ENCODE peak calls at places on chromosomes 12 and 14, in five cellular contexts. One of them, this sample, is unnamed.

GRCh38 chr12:47773858-47774580 is 981 bp downstream of the SLC48A1 start:
- DNase-seq in activated CD8-positive, alpha-beta memory T cell treated with anti-CD3 and anti-CD28 coated beads for 24 hours: no peak
- DNase-seq in uterus: no peak
- DNase-seq in endothelial cell: no peak
- DNase-seq in myocyte: no peak
- DNase-seq in this sample: no peak

GRCh38 chr12:108729612-108730336 is 1.5 kb downstream of the CORO1C start:
- DNase-seq in activated CD8-positive, alpha-beta memory T cell treated with anti-CD3 and anti-CD28 coated beads for 24 hours: no peak
- DNase-seq in uterus: no peak
- DNase-seq in endothelial cell: no peak
- DNase-seq in myocyte: peak
- DNase-seq in this sample: peak

GRCh38 chr14:75185251-75186040 is 9.0 kb upstream of the TMED10 start:
- DNase-seq in activated CD8-positive, alpha-beta memory T cell treated with anti-CD3 and anti-CD28 coated beads for 24 hours: no peak
- DNase-seq in uterus: no peak
- DNase-seq in endothelial cell: no peak
- DNase-seq in myocyte: no peak
- DNase-seq in this sample: no peak

GRCh38 chr14:101476258-101476930 is 84.9 kb upstream of the DIO3 start:
- DNase-seq in activated CD8-positive, alpha-beta memory T cell treated with anti-CD3 and anti-CD28 coated beads for 24 hours: no peak
- DNase-seq in uterus: no peak
- DNase-seq in endothelial cell: no peak
- DNase-seq in myocyte: no peak
- DNase-seq in this sample: peak

GRCh38 chr14:49997991-49998390 is 105.1 kb downstream of the ARF6 start:
- DNase-seq in activated CD8-positive, alpha-beta memory T cell treated with anti-CD3 and anti-CD28 coated beads for 24 hours: no peak
- DNase-seq in uterus: no peak
- DNase-seq in endothelial cell: no peak
- DNase-seq in myocyte: peak
- DNase-seq in this sample: no peak

GRCh38 chr12:93614917-93615596 is 42.6 kb downstream of the SOCS2 start:
- DNase-seq in activated CD8-positive, alpha-beta memory T cell treated with anti-CD3 and anti-CD28 coated beads for 24 hours: no peak
- DNase-seq in uterus: no peak
- DNase-seq in endothelial cell: no peak
- DNase-seq in myocyte: no peak
- DNase-seq in this sample: no peak

GRCh38 chr12:127750076-127750840 is 516.7 kb upstream of the TMEM132C start:
- DNase-seq in activated CD8-positive, alpha-beta memory T cell treated with anti-CD3 and anti-CD28 coated beads for 24 hours: no peak
- DNase-seq in uterus: no peak
- DNase-seq in endothelial cell: no peak
- DNase-seq in myocyte: no peak
- DNase-seq in this sample: no peak

GRCh38 chr14:34027990-34028490 is 77.2 kb upstream of the EGLN3 start:
- DNase-seq in activated CD8-positive, alpha-beta memory T cell treated with anti-CD3 and anti-CD28 coated beads for 24 hours: no peak
- DNase-seq in uterus: no peak
- DNase-seq in endothelial cell: no peak
- DNase-seq in myocyte: peak
- DNase-seq in this sample: no peak

GRCh38 chr12:130698106-130698505 is 18.0 kb downstream of the RIMBP2 start:
- DNase-seq in activated CD8-positive, alpha-beta memory T cell treated with anti-CD3 and anti-CD28 coated beads for 24 hours: no peak
- DNase-seq in uterus: no peak
- DNase-seq in endothelial cell: no peak
- DNase-seq in myocyte: no peak
- DNase-seq in this sample: no peak

GRCh38 chr12:132161796-132162507 is 17.7 kb downstream of the NOC4L start:
- DNase-seq in activated CD8-positive, alpha-beta memory T cell treated with anti-CD3 and anti-CD28 coated beads for 24 hours: no peak
- DNase-seq in uterus: no peak
- DNase-seq in endothelial cell: no peak
- DNase-seq in myocyte: no peak
- DNase-seq in this sample: no peak

GRCh38 chr14:98785578-98785977 is 486.4 kb downstream of the BCL11B start:
- DNase-seq in activated CD8-positive, alpha-beta memory T cell treated with anti-CD3 and anti-CD28 coated beads for 24 hours: no peak
- DNase-seq in uterus: no peak
- DNase-seq in endothelial cell: no peak
- DNase-seq in myocyte: no peak
- DNase-seq in this sample: no peak

GRCh38 chr14:66508846-66509621 is 1.1 kb downstream of the GPHN start:
- DNase-seq in activated CD8-positive, alpha-beta memory T cell treated with anti-CD3 and anti-CD28 coated beads for 24 hours: peak
- DNase-seq in uterus: peak
- DNase-seq in endothelial cell: peak
- DNase-seq in myocyte: peak
- DNase-seq in this sample: peak

GRCh38 chr12:132162508-132163031 is 18.3 kb downstream of the NOC4L start:
- DNase-seq in activated CD8-positive, alpha-beta memory T cell treated with anti-CD3 and anti-CD28 coated beads for 24 hours: no peak
- DNase-seq in uterus: no peak
- DNase-seq in endothelial cell: no peak
- DNase-seq in myocyte: peak
- DNase-seq in this sample: no peak

GRCh38 chr14:89226789-89227489 is 190.1 kb downstream of the FOXN3 start:
- DNase-seq in activated CD8-positive, alpha-beta memory T cell treated with anti-CD3 and anti-CD28 coated beads for 24 hours: no peak
- DNase-seq in uterus: no peak
- DNase-seq in endothelial cell: no peak
- DNase-seq in myocyte: no peak
- DNase-seq in this sample: no peak

GRCh38 chr12:130164216-130164542 is 1.9 kb downstream of the FZD10 start:
- DNase-seq in activated CD8-positive, alpha-beta memory T cell treated with anti-CD3 and anti-CD28 coated beads for 24 hours: no peak
- DNase-seq in uterus: no peak
- DNase-seq in endothelial cell: no peak
- DNase-seq in myocyte: no peak
- DNase-seq in this sample: no peak

GRCh38 chr12:115774148-115774905 is 503.2 kb downstream of the MED13L start:
- DNase-seq in activated CD8-positive, alpha-beta memory T cell treated with anti-CD3 and anti-CD28 coated beads for 24 hours: no peak
- DNase-seq in uterus: no peak
- DNase-seq in endothelial cell: no peak
- DNase-seq in myocyte: no peak
- DNase-seq in this sample: no peak